ENCODE peak calls at places on chromosomes 13 and 19, in seven cellular contexts. One of them, this sample, is unnamed.

GRCh38 chr19:5448374-5448773 is 6.8 kb upstream of the ZNRF4 start:
- DNase-seq in cerebellar cortex: no peak
- DNase-seq in cardiac fibroblast: no peak
- DNase-seq in HL-60: no peak
- DNase-seq in ELF-1: no peak
- DNase-seq in H54: no peak
- DNase-seq in midbrain: no peak
- DNase-seq in this sample: peak; percentile 24

GRCh38 chr13:50627111-50627510 is 216.4 kb downstream of the DLEU7 start:
- DNase-seq in H54: no peak
- DNase-seq in cardiac fibroblast: no peak
- DNase-seq in ELF-1: no peak
- DNase-seq in HL-60: no peak
- DNase-seq in midbrain: no peak
- DNase-seq in cerebellar cortex: no peak
- DNase-seq in this sample: no peak

GRCh38 chr13:108193806-108194205 is 21.5 kb downstream of the LIG4 start:
- DNase-seq in midbrain: no peak
- DNase-seq in HL-60: no peak
- DNase-seq in ELF-1: no peak
- DNase-seq in cerebellar cortex: no peak
- DNase-seq in cardiac fibroblast: no peak
- DNase-seq in H54: no peak
- DNase-seq in this sample: no peak

GRCh38 chr13:43573787-43574562 is 212.8 kb downstream of the ENOX1 start:
- DNase-seq in cardiac fibroblast: peak; percentile 28
- DNase-seq in cerebellar cortex: no peak
- DNase-seq in HL-60: no peak
- DNase-seq in H54: no peak
- DNase-seq in midbrain: peak; percentile 20
- DNase-seq in ELF-1: no peak
- DNase-seq in this sample: no peak

GRCh38 chr19:46131485-46132143 is 7.1 kb upstream of the IGFL3 start:
- DNase-seq in ELF-1: no peak
- DNase-seq in cardiac fibroblast: no peak
- DNase-seq in H54: no peak
- DNase-seq in midbrain: no peak
- DNase-seq in HL-60: no peak
- DNase-seq in cerebellar cortex: peak; percentile 25
- DNase-seq in this sample: no peak

GRCh38 chr19:35389192-35389861 is 18.5 kb downstream of the GPR42 start:
- DNase-seq in H54: no peak
- DNase-seq in cerebellar cortex: no peak
- DNase-seq in cardiac fibroblast: no peak
- DNase-seq in midbrain: no peak
- DNase-seq in ELF-1: no peak
- DNase-seq in HL-60: no peak
- DNase-seq in this sample: no peak

GRCh38 chr13:84651288-84651687 is 769.0 kb upstream of the SLITRK1 start:
- DNase-seq in H54: no peak
- DNase-seq in midbrain: no peak
- DNase-seq in cerebellar cortex: no peak
- DNase-seq in cardiac fibroblast: peak; percentile 85
- DNase-seq in HL-60: no peak
- DNase-seq in ELF-1: no peak
- DNase-seq in this sample: no peak

GRCh38 chr19:47863514-47863936 is 4.5 kb downstream of the TPRX2 start:
- DNase-seq in HL-60: peak; percentile 78
- DNase-seq in midbrain: peak; percentile 88
- DNase-seq in H54: peak; percentile 82
- DNase-seq in cerebellar cortex: peak; percentile 79
- DNase-seq in ELF-1: peak; percentile 97
- DNase-seq in cardiac fibroblast: peak; percentile 72
- DNase-seq in this sample: peak; percentile 35

GRCh38 chr19:16527971-16528521 is 14.2 kb downstream of the CHERP start:
- DNase-seq in H54: no peak
- DNase-seq in midbrain: no peak
- DNase-seq in cardiac fibroblast: peak; percentile 32
- DNase-seq in ELF-1: peak; percentile 70
- DNase-seq in cerebellar cortex: peak; percentile 16
- DNase-seq in HL-60: peak; percentile 30
- DNase-seq in this sample: no peak

GRCh38 chr19:10424011-10424637 is 3.8 kb downstream of the PDE4A start:
- DNase-seq in HL-60: peak; percentile 63
- DNase-seq in ELF-1: peak; percentile 95
- DNase-seq in H54: peak; percentile 97
- DNase-seq in cardiac fibroblast: peak; percentile 73
- DNase-seq in cerebellar cortex: peak; percentile 79
- DNase-seq in midbrain: peak; percentile 47
- DNase-seq in this sample: peak; percentile 41

GRCh38 chr13:77112961-77113360 is 86.0 kb upstream of the FBXL3 start:
- DNase-seq in ELF-1: no peak
- DNase-seq in midbrain: no peak
- DNase-seq in cardiac fibroblast: no peak
- DNase-seq in HL-60: no peak
- DNase-seq in cerebellar cortex: no peak
- DNase-seq in H54: no peak
- DNase-seq in this sample: no peak

GRCh38 chr13:30832845-30833332 is 73.2 kb upstream of the MEDAG start:
- DNase-seq in ELF-1: peak; percentile 80
- DNase-seq in cerebellar cortex: peak; percentile 31
- DNase-seq in H54: peak; percentile 71
- DNase-seq in HL-60: no peak
- DNase-seq in midbrain: no peak
- DNase-seq in cardiac fibroblast: peak; percentile 70
- DNase-seq in this sample: peak; percentile 99

GRCh38 chr19:16575282-16575681 is 3.1 kb upstream of the SLC35E1 start:
- DNase-seq in cerebellar cortex: no peak
- DNase-seq in cardiac fibroblast: no peak
- DNase-seq in midbrain: no peak
- DNase-seq in HL-60: no peak
- DNase-seq in H54: no peak
- DNase-seq in ELF-1: no peak
- DNase-seq in this sample: no peak

GRCh38 chr13:51057931-51058330 is 53.1 kb downstream of the C13orf42 start:
- DNase-seq in cerebellar cortex: no peak
- DNase-seq in midbrain: no peak
- DNase-seq in HL-60: no peak
- DNase-seq in ELF-1: no peak
- DNase-seq in H54: no peak
- DNase-seq in cardiac fibroblast: no peak
- DNase-seq in this sample: no peak

GRCh38 chr13:25378528-25378927 is 6.8 kb downstream of the ATP8A2 start:
- DNase-seq in H54: no peak
- DNase-seq in cerebellar cortex: peak; percentile 83
- DNase-seq in midbrain: no peak
- DNase-seq in ELF-1: no peak
- DNase-seq in HL-60: no peak
- DNase-seq in cardiac fibroblast: no peak
- DNase-seq in this sample: no peak

GRCh38 chr13:36029171-36029570 is 102.0 kb downstream of the DCLK1 start:
- DNase-seq in HL-60: no peak
- DNase-seq in cardiac fibroblast: peak; percentile 82
- DNase-seq in ELF-1: no peak
- DNase-seq in H54: no peak
- DNase-seq in cerebellar cortex: no peak
- DNase-seq in midbrain: no peak
- DNase-seq in this sample: peak; percentile 83

GRCh38 chr13:98129059-98129741 is 13.7 kb upstream of the FARP1 start:
- DNase-seq in cardiac fibroblast: peak; percentile 83
- DNase-seq in ELF-1: no peak
- DNase-seq in H54: no peak
- DNase-seq in midbrain: no peak
- DNase-seq in HL-60: no peak
- DNase-seq in cerebellar cortex: no peak
- DNase-seq in this sample: no peak

GRCh38 chr19:47310819-47311218 is 1.2 kb downstream of the C5AR1 start:
- DNase-seq in H54: no peak
- DNase-seq in HL-60: peak; percentile 91
- DNase-seq in cerebellar cortex: no peak
- DNase-seq in ELF-1: no peak
- DNase-seq in midbrain: no peak
- DNase-seq in cardiac fibroblast: peak; percentile 73
- DNase-seq in this sample: no peak

GRCh38 chr19:44634785-44635184 is 8.9 kb upstream of the PVR start:
- DNase-seq in midbrain: no peak
- DNase-seq in H54: no peak
- DNase-seq in ELF-1: no peak
- DNase-seq in cerebellar cortex: no peak
- DNase-seq in HL-60: no peak
- DNase-seq in cardiac fibroblast: no peak
- DNase-seq in this sample: no peak

GRCh38 chr13:35965226-35965927 is 165.8 kb downstream of the DCLK1 start:
- DNase-seq in ELF-1: no peak
- DNase-seq in cerebellar cortex: no peak
- DNase-seq in cardiac fibroblast: no peak
- DNase-seq in midbrain: no peak
- DNase-seq in H54: no peak
- DNase-seq in HL-60: no peak
- DNase-seq in this sample: no peak

GRCh38 chr19:47572635-47573034 is 313 bp downstream of the ZNF541 start:
- DNase-seq in ELF-1: no peak
- DNase-seq in cerebellar cortex: no peak
- DNase-seq in HL-60: no peak
- DNase-seq in midbrain: no peak
- DNase-seq in H54: no peak
- DNase-seq in cardiac fibroblast: no peak
- DNase-seq in this sample: no peak

GRCh38 chr19:58009666-58010301 is 7.2 kb upstream of the ZNF606 start:
- DNase-seq in midbrain: peak; percentile 90
- DNase-seq in cardiac fibroblast: peak; percentile 85
- DNase-seq in ELF-1: peak; percentile 91
- DNase-seq in H54: no peak
- DNase-seq in HL-60: peak; percentile 91
- DNase-seq in cerebellar cortex: peak; percentile 89
- DNase-seq in this sample: peak; percentile 92

GRCh38 chr19:49999371-50000010 is 25.7 kb downstream of the VRK3 start:
- DNase-seq in HL-60: no peak
- DNase-seq in cardiac fibroblast: no peak
- DNase-seq in H54: no peak
- DNase-seq in ELF-1: no peak
- DNase-seq in midbrain: no peak
- DNase-seq in cerebellar cortex: peak; percentile 61
- DNase-seq in this sample: no peak

GRCh38 chr19:3338541-3339181 is 27.7 kb upstream of the NFIC start:
- DNase-seq in cerebellar cortex: no peak
- DNase-seq in H54: no peak
- DNase-seq in cardiac fibroblast: no peak
- DNase-seq in HL-60: peak; percentile 75
- DNase-seq in midbrain: no peak
- DNase-seq in ELF-1: no peak
- DNase-seq in this sample: no peak

This sample was measured in NCI-H748 treated with DMSO at 0.1 percent for 48 hours.